ENCODE peak calls at places on chromosomes 3 and 15, in nine cellular contexts. K is RWPE1, H is Calu3, M is AG10803, V is hepatocyte, O is retinal pigment epithelial cell, T is endothelial cell of umbilical vein, S is GM13977, I is tibial nerve. R is an unnamed sample.

GRCh38 chr3:43659250-43659880 is 31.4 kb upstream of the ABHD5 start:
- DNase-seq in K (no peak), H (no peak), M (no peak), V (no peak), O (no peak), T (no peak), S (no peak), I (no peak), R (no peak)

GRCh38 chr15:85727068-85727467 is 67.7 kb downstream of the KLHL25 start:
- DNase-seq in K (no peak), H (no peak), M (peak), V (no peak), O (no peak), T (no peak), S (no peak), I (peak), R (peak)

GRCh38 chr3:128845695-128846491 is 33.5 kb upstream of the ACAD9 start:
- DNase-seq in K (peak), H (peak), M (peak), V (peak), O (peak), T (peak), S (peak), I (peak), R (peak)

GRCh38 chr3:162865466-162865865 is 1368.9 kb downstream of the OTOL1 start:
- DNase-seq in K (no peak), H (no peak), M (no peak), V (no peak), O (no peak), T (no peak), S (no peak), I (no peak), R (no peak)

GRCh38 chr3:60600848-60601247 is 650.4 kb downstream of the FHIT start:
- DNase-seq in K (no peak), H (no peak), M (no peak), V (no peak), O (no peak), T (no peak), S (no peak), I (no peak), R (no peak)

GRCh38 chr15:77402740-77403379 is 17.0 kb downstream of the PEAK1 start:
- DNase-seq in K (no peak), H (no peak), M (peak), V (no peak), O (no peak), T (peak), S (peak), I (no peak), R (peak)

GRCh38 chr15:39939487-39940452 is 5.9 kb downstream of the EIF2AK4 start:
- DNase-seq in K (no peak), H (no peak), M (peak), V (no peak), O (no peak), T (no peak), S (no peak), I (no peak), R (no peak)

GRCh38 chr3:118504906-118505305 is 529.7 kb downstream of the IGSF11 start:
- DNase-seq in K (peak), H (no peak), M (no peak), V (no peak), O (no peak), T (no peak), S (no peak), I (no peak), R (no peak)

GRCh38 chr3:183070892-183071291 is 28.4 kb downstream of the MCCC1 start:
- DNase-seq in K (no peak), H (no peak), M (no peak), V (no peak), O (no peak), T (no peak), S (no peak), I (no peak), R (no peak)

GRCh38 chr3:150778793-150779401 is 15.9 kb upstream of the SIAH2 start:
- DNase-seq in K (no peak), H (no peak), M (no peak), V (no peak), O (no peak), T (no peak), S (no peak), I (no peak), R (no peak)

GRCh38 chr3:32794487-32795308 is 23.1 kb upstream of the TRIM71 start:
- DNase-seq in K (no peak), H (no peak), M (no peak), V (peak), O (peak), T (no peak), S (no peak), I (no peak), R (peak)

GRCh38 chr15:48087844-48088243 is 32.9 kb upstream of the SLC24A5 start:
- DNase-seq in K (no peak), H (no peak), M (no peak), V (no peak), O (no peak), T (no peak), S (no peak), I (no peak), R (no peak)

GRCh38 chr3:17258823-17259436 is 374.2 kb downstream of the PLCL2 start:
- DNase-seq in K (peak), H (peak), M (peak), V (peak), O (no peak), T (peak), S (peak), I (peak), R (peak)

GRCh38 chr3:137035631-137036030 is 77.8 kb downstream of the IL20RB start:
- DNase-seq in K (no peak), H (peak), M (no peak), V (peak), O (no peak), T (peak), S (peak), I (no peak), R (no peak)

GRCh38 chr3:125331243-125331642 is 43.9 kb downstream of the ZNF148 start:
- DNase-seq in K (no peak), H (no peak), M (no peak), V (no peak), O (no peak), T (no peak), S (no peak), I (no peak), R (no peak)

DNA sequence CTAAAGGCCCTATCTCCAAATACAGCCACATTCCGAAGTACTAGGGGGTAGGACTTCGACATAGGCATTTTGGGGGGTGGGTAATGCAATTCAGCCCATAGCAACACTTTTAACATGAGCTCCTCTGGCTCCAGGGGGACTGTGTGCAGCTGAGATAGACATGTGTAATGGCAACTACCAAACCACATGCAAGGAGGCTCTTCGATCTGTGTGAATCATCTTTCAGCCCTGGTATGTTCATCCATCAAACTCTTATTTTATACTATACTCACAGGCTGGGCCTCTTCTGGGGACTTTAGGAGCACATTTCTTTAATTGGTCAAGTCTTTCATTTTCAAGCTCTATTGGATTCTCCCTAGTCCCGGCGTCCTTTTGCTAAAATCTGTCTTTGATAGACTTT is 57.4 kb upstream of the PPARG start:
- DNase-seq in K (no peak), H (no peak), M (no peak), V (no peak), O (no peak), T (no peak), S (no peak), I (no peak), R (no peak)
- TF ChIP-seq CTCF in K (no peak), H (no peak), M (no peak), V (no peak), O (no peak), T (no peak), S (no peak), I (no peak), R (no peak)

DNA sequence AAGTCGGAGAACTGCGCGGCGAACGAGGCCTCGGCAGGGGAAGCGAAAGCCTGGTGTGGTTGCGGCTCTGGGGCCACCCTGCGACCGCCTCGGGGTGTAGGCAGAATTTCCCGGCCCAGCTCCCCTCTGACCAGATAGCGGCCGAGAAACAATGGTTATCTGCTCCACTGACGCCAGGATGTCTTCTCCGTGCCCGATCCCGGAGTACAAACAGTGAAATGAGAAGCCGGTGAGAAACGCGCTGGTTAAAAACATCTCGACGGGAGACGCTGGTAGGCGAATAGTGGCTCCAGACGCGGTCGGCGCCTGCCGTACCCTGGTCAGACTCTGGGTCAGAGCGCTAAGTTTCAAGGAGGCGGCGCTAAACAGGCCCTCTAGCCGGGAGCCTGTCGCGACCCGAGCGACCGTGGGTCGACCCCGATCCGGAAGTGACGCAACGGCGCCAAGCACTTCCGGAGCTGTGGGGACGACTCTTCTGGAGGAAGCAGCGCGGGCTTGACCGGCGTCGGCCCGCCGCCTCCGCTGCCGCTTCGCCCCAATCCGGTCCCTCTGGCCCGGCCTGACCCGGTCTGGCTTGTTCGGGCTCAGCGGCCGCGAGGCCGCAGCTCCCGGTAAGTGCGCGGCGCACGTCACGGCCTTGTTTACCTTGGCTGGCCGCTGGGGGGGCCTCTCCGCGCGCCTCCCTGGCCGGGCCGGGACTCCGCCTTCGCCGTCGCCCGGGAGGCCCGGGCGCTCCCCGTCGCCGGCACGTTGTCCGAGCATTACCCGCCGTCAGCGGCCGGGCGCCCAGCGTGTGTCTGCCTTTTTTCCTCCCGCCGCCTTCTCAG is at the start of gene ARIH2:
- DNase-seq in K (peak), H (peak), M (peak), V (peak), O (peak), T (peak), S (peak), I (peak), R (peak)
- TF ChIP-seq CTCF in K (peak), H (no peak), M (no peak), V (no peak), O (peak), T (no peak), S (peak), I (no peak), R (peak)

GRCh38 chr3:36867810-36868209 is 77.0 kb downstream of the TRANK1 start:
- DNase-seq in K (no peak), H (no peak), M (no peak), V (no peak), O (no peak), T (no peak), S (no peak), I (no peak), R (no peak)

GRCh38 chr3:36868614-36869436 is 76.0 kb downstream of the TRANK1 start:
- DNase-seq in K (peak), H (peak), M (peak), V (peak), O (peak), T (peak), S (peak), I (peak), R (peak)

GRCh38 chr3:36875397-36875796 is 69.5 kb downstream of the TRANK1 start:
- DNase-seq in K (no peak), H (no peak), M (no peak), V (no peak), O (no peak), T (no peak), S (no peak), I (no peak), R (no peak)

GRCh38 chr3:36874351-36874874 is 70.4 kb downstream of the TRANK1 start:
- DNase-seq in K (no peak), H (no peak), M (peak), V (no peak), O (no peak), T (no peak), S (no peak), I (no peak), R (no peak)

DNA sequence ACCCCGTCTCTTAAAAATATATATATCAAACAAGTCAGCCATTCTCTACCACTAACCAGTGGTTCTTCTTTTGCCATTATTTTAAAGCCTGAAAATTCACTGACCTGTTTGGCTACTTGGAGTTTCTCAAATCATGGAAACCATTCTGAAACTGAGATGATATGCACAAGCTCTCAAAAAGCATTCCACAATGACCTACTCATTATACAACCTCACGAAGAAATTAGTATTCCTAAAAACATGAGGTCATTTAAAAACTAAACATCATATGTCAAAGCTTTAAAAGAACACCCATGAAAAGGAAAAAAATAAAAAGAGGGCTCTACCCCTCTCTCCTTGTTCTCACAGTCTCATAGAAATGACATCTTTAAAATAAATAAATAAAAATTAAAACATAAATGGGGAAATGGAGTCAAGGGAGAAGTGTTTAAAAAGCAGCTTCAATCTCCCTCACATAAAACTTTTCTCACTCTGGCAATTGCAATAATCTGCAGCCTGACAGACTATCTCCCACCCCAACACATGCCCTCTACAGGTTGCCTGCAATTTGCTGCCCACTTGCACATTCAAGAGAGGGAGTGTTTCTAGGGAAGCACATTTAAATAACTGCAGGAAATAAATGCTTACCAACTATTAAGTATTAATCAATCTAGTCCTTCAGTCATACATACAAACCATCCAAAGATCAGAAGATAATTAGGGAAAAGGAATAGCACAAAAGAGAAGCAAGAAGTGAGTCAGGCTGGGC is 73.3 kb downstream of the TRANK1 start:
- DNase-seq in K (no peak), H (no peak), M (no peak), V (no peak), O (no peak), T (no peak), S (no peak), I (no peak), R (no peak)
- TF ChIP-seq CTCF in K (no peak), H (no peak), M (no peak), V (no peak), O (peak), T (no peak), S (peak), I (no peak), R (peak)

GRCh38 chr3:115085197-115085865 is 61.8 kb downstream of the ZBTB20 start:
- DNase-seq in K (no peak), H (no peak), M (peak), V (no peak), O (no peak), T (no peak), S (no peak), I (no peak), R (no peak)
- TF ChIP-seq CTCF in K (no peak), H (no peak), M (peak), V (no peak), O (peak), T (no peak), S (no peak), I (no peak), R (peak)

DNA sequence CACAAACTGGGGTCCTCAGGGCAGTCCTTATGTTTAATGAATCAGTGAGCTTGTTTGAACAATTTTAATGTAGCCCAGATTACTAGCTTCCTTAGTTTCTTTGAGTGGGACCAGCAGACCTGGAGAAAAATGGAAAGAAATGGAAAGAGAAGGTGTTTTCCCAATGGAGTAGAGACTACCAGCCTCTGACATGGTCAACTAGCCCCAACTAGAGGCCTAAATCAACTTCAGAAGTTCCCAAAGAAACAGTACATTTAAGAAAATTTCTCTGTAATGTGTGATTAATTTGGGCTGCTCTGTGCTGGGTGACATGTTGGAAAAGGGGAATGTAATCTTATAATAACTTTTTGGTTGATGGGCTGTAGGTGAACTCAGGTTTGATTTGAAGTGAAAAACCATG is 310.9 kb downstream of the MFSD1 start:
- DNase-seq in K (no peak), H (no peak), M (no peak), V (no peak), O (no peak), T (no peak), S (no peak), I (no peak), R (no peak)
- TF ChIP-seq CTCF in K (no peak), H (no peak), M (no peak), V (no peak), O (no peak), T (no peak), S (no peak), I (no peak), R (no peak)

GRCh38 chr3:46717447-46718231 is at the start of gene PRSS50:
- DNase-seq in K (no peak), H (no peak), M (no peak), V (no peak), O (no peak), T (no peak), S (no peak), I (no peak), R (no peak)
- TF ChIP-seq CTCF in K (peak), H (peak), M (peak), V (no peak), O (peak), T (peak), S (peak), I (no peak), R (peak)

DNA sequence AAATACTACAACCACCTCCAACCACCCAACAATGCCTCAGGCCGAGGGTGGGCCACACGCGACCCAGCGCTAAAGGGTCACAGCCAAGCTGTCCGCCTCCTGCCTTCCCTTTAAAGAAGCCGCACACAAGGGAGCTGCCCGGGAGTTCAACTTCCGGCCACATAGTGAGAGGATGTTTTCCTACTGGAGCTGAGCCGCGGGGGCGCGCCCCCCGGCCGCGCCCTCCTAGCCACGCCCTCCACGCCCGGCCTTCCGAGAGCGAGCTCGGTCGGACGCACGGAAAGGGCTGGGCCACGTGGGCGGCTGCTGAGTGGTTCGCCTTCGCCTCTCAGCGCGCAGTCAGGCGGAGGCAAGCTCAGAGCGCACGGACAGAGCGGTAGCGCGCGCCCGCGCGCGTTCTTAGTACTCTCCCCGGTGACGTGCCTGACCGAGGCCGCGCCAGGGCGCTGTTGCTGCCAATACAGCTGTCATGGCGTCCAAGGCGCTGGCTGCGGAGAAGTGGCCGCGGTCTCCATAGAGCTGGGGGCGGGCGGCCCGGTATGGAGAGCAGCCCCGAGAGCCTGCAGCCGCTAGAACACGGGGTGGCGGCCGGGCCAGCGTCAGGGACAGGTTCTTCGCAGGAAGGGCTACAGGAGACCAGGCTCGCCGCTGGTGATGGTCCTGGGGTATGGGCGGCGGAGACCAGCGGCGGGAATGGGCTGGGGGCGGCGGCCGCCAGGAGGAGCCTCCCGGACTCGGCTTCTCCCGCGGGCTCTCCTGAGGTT is at the start of gene MINDY2:
- DNase-seq in K (peak), H (peak), M (peak), V (peak), O (peak), T (peak), S (peak), I (peak), R (peak)
- TF ChIP-seq CTCF in K (peak), H (peak), M (peak), V (peak), O (peak), T (peak), S (peak), I (peak), R (peak)

GRCh38 chr15:58748787-58749531 is 548 bp downstream of the ADAM10 start:
- DNase-seq in K (no peak), H (peak), M (peak), V (peak), O (no peak), T (peak), S (peak), I (peak), R (peak)

GRCh38 chr15:58749532-58750337 is at the start of gene ADAM10:
- DNase-seq in K (peak), H (peak), M (peak), V (peak), O (peak), T (peak), S (peak), I (peak), R (peak)

GRCh38 chr15:58755350-58755749 is 5.8 kb upstream of the ADAM10 start:
- DNase-seq in K (no peak), H (no peak), M (no peak), V (no peak), O (no peak), T (no peak), S (no peak), I (no peak), R (no peak)

GRCh38 chr15:58755956-58756355 is 6.4 kb upstream of the ADAM10 start:
- DNase-seq in K (no peak), H (peak), M (no peak), V (no peak), O (no peak), T (no peak), S (no peak), I (no peak), R (no peak)

GRCh38 chr15:58752716-58753115 is 3.2 kb upstream of the ADAM10 start:
- DNase-seq in K (no peak), H (no peak), M (no peak), V (no peak), O (no peak), T (no peak), S (no peak), I (no peak), R (no peak)
- TF ChIP-seq CTCF in K (no peak), H (no peak), M (no peak), V (no peak), O (no peak), T (no peak), S (no peak), I (no peak), R (no peak)